ENCODE peak calls at places on chromosome 5, in seven cellular contexts. C is EH; G is stimulated activated naive CD4-positive, alpha-beta T cell treated with Interleukin-2 at 50 U/mL for 16 hours; Q is NCI-H748 treated with DMSO at 0.1 percent for 48 hours; H is EL; U is CD8-positive, alpha-beta memory T cell; J is MV-4-11. F is an unnamed sample.

GRCh38 chr5:36606437-36607113 is at the start of gene SLC1A3:
- DNase-seq in U (no peak), Q (no peak), H (peak; percentile 79), G (peak; percentile 5), J (peak; percentile 36), C (peak; percentile 67), F (no peak)

GRCh38 chr5:174198541-174198940 is 153.0 kb downstream of the NSG2 start:
- DNase-seq in J (no peak), Q (no peak), H (no peak), C (no peak), U (no peak), G (no peak), F (no peak)

GRCh38 chr5:171363846-171364245 is 23.8 kb upstream of the NPM1 start:
- DNase-seq in G (no peak), C (no peak), U (no peak), J (peak; percentile 92), H (no peak), Q (no peak), F (no peak)

GRCh38 chr5:42994285-42995151 is 45.6 kb downstream of the ANXA2R start:
- DNase-seq in H (peak; percentile 94), G (peak; percentile 78), J (peak; percentile 91), C (peak; percentile 93), U (peak; percentile 88), Q (no peak), F (peak; percentile 82)

GRCh38 chr5:114101153-114101552 is 260.7 kb upstream of the KCNN2 start:
- DNase-seq in G (no peak), U (no peak), C (peak; percentile 76), J (peak; percentile 48), H (peak; percentile 64), Q (no peak), F (no peak)

GRCh38 chr5:77683171-77683732 is 44.7 kb upstream of the OTP start:
- DNase-seq in C (no peak), J (no peak), H (no peak), Q (no peak), G (no peak), U (no peak), F (no peak)

GRCh38 chr5:127010362-127010761 is 20.0 kb downstream of the MARCHF3 start:
- DNase-seq in H (peak; percentile 14), J (no peak), Q (no peak), U (no peak), C (peak; percentile 52), G (no peak), F (no peak)

GRCh38 chr5:37626266-37626665 is 213.6 kb downstream of the GDNF start:
- DNase-seq in J (no peak), G (no peak), Q (no peak), U (no peak), C (no peak), H (no peak), F (no peak)